ENCODE peak calls at places on chromosomes 6 and 20, in ten cellular contexts. S, G, L, X, O, T, I, V, Y and M are unnamed samples.

GRCh38 chr6:15351631-15352030 is 105.8 kb downstream of the JARID2 start:
- DNase-seq in L (no peak), V (peak), I (peak), Y (no peak), S (no peak), G (no peak), X (no peak), T (peak), O (no peak), M (peak)

GRCh38 chr20:53579581-53580375 is 13.9 kb downstream of the ZNF217 start:
- DNase-seq in Y (no peak), O (no peak), T (peak), G (no peak), V (no peak), L (no peak), S (no peak), X (no peak), I (peak), M (no peak)

GRCh38 chr6:155171747-155172191 is 92.0 kb upstream of the CLDN20 start:
- DNase-seq in O (no peak), T (peak), G (no peak), L (no peak), V (no peak), X (no peak), S (no peak), I (peak), Y (no peak), M (no peak)

GRCh38 chr6:30490031-30490876 is 945 bp downstream of the HLA-E start:
- DNase-seq in S (peak), I (no peak), L (peak), V (no peak), X (peak), O (peak), G (peak), T (peak), Y (peak), M (no peak)

GRCh38 chr6:138430361-138431145 is 26.5 kb downstream of the HEBP2 start:
- DNase-seq in V (no peak), Y (no peak), S (no peak), O (no peak), G (no peak), L (peak), T (no peak), X (no peak), I (no peak), M (no peak)

GRCh38 chr6:42698217-42698616 is 24.2 kb downstream of the PRPH2 start:
- DNase-seq in T (no peak), V (no peak), O (no peak), I (no peak), Y (no peak), S (no peak), X (no peak), L (no peak), G (no peak), M (no peak)

GRCh38 chr6:116872771-116873170 is 4.3 kb upstream of the RFX6 start:
- DNase-seq in G (no peak), Y (no peak), V (no peak), S (no peak), I (no peak), T (no peak), X (no peak), O (no peak), L (no peak), M (no peak)

GRCh38 chr6:21227486-21227885 is 366.1 kb upstream of the SOX4 start:
- DNase-seq in V (no peak), L (no peak), S (no peak), X (no peak), Y (no peak), I (peak), T (peak), G (no peak), O (no peak), M (no peak)

GRCh38 chr6:3039384-3039783 is 28.9 kb upstream of the RIPK1 start:
- DNase-seq in X (no peak), Y (no peak), V (no peak), S (peak), I (no peak), T (no peak), G (no peak), L (no peak), O (no peak), M (no peak)

GRCh38 chr6:328184-328670 is 35.9 kb downstream of the DUSP22 start:
- DNase-seq in L (no peak), G (peak), O (no peak), S (no peak), I (peak), V (peak), T (peak), Y (no peak), X (no peak), M (no peak)

GRCh38 chr20:62737271-62737761 is 28.7 kb downstream of the NTSR1 start:
- DNase-seq in Y (no peak), T (no peak), S (no peak), I (no peak), O (no peak), X (no peak), L (no peak), V (no peak), G (no peak), M (no peak)

GRCh38 chr20:38115205-38115604 is 49.9 kb downstream of the TGM2 start:
- DNase-seq in V (no peak), G (peak), Y (no peak), S (no peak), L (no peak), I (no peak), O (no peak), X (no peak), T (no peak), M (no peak)

GRCh38 chr6:38068854-38069253 is 249.3 kb downstream of the ZFAND3 start:
- DNase-seq in Y (no peak), S (no peak), X (no peak), O (no peak), G (no peak), T (no peak), V (no peak), I (no peak), L (no peak), M (no peak)

GRCh38 chr6:83708970-83709747 is at the start of gene SNAP91:
- DNase-seq in Y (no peak), V (no peak), O (no peak), I (no peak), L (no peak), T (no peak), S (peak), G (no peak), X (no peak), M (no peak)

GRCh38 chr6:130752292-130752691 is 74.9 kb upstream of the SMLR1 start:
- DNase-seq in G (no peak), V (no peak), S (no peak), O (no peak), T (no peak), X (no peak), I (no peak), Y (no peak), L (no peak), M (no peak)

GRCh38 chr20:63290136-63290676 is 2.8 kb upstream of the COL20A1 start:
- DNase-seq in S (no peak), O (no peak), T (no peak), V (no peak), G (no peak), Y (no peak), X (no peak), L (no peak), I (no peak), M (no peak)

GRCh38 chr20:54088430-54088829 is 18.0 kb upstream of the BCAS1 start:
- DNase-seq in X (no peak), V (no peak), T (no peak), I (no peak), Y (no peak), L (no peak), S (no peak), G (no peak), O (no peak), M (no peak)

GRCh38 chr6:28542440-28543293 is 17.0 kb downstream of the GPX5 start:
- DNase-seq in T (peak), G (peak), X (no peak), Y (peak), V (no peak), O (peak), L (peak), S (peak), I (peak), M (peak)

GRCh38 chr6:149449831-149450678 is 34.8 kb downstream of the ZC3H12D start:
- DNase-seq in S (no peak), G (no peak), X (no peak), I (no peak), O (no peak), L (no peak), V (no peak), Y (no peak), T (no peak), M (no peak)

GRCh38 chr6:63663147-63663877 is 27.7 kb downstream of the PHF3 start:
- DNase-seq in I (peak), T (peak), V (no peak), X (no peak), Y (no peak), L (no peak), G (peak), O (no peak), S (no peak), M (no peak)

GRCh38 chr20:9969626-9970025 is 65.2 kb upstream of the ANKEF1 start:
- DNase-seq in L (no peak), V (no peak), O (no peak), I (no peak), S (no peak), Y (no peak), X (no peak), T (no peak), G (no peak), M (no peak)

GRCh38 chr20:50291428-50292323 is 101.0 kb downstream of the CEBPB start:
- DNase-seq in I (no peak), T (no peak), V (no peak), X (no peak), O (no peak), L (no peak), Y (no peak), S (no peak), G (no peak), M (no peak)

GRCh38 chr20:25669826-25670422 is 26.7 kb downstream of the ZNF337 start:
- DNase-seq in T (peak), O (no peak), X (no peak), L (no peak), S (no peak), G (no peak), I (peak), Y (no peak), V (no peak), M (peak)

GRCh38 chr6:141550471-141550870 is 582.3 kb upstream of the GJE1 start:
- DNase-seq in O (no peak), T (no peak), L (no peak), G (no peak), Y (no peak), S (no peak), I (no peak), X (no peak), V (no peak), M (no peak)

GRCh38 chr6:143098054-143098673 is 37.5 kb downstream of the AIG1 start:
- DNase-seq in V (no peak), O (no peak), I (no peak), L (no peak), T (no peak), S (no peak), X (no peak), G (no peak), Y (no peak), M (no peak)

GRCh38 chr6:21263531-21264287 is 329.8 kb upstream of the SOX4 start:
- DNase-seq in V (no peak), O (no peak), L (no peak), Y (no peak), X (no peak), T (peak), S (peak), G (no peak), I (peak), M (no peak)

GRCh38 chr6:36296240-36296639 is 26.4 kb downstream of the PNPLA1 start:
- DNase-seq in L (no peak), T (no peak), X (no peak), Y (no peak), V (no peak), S (no peak), I (no peak), O (no peak), G (no peak), M (no peak)

GRCh38 chr6:12241493-12242214 is 48.5 kb upstream of the EDN1 start:
- DNase-seq in X (no peak), T (no peak), L (no peak), I (no peak), O (no peak), V (no peak), G (no peak), S (no peak), Y (no peak), M (no peak)

GRCh38 chr6:30102701-30103629 is 9.9 kb downstream of the TRIM31 start:
- DNase-seq in I (peak), O (peak), L (peak), T (peak), V (peak), S (peak), G (peak), X (peak), Y (peak), M (peak)

GRCh38 chr6:98839788-98840361 is 5.5 kb downstream of the POU3F2 start:
- DNase-seq in T (peak), L (peak), G (peak), X (no peak), I (peak), V (no peak), Y (no peak), O (no peak), S (peak), M (no peak)

GRCh38 chr20:34547844-34548613 is 10.5 kb upstream of the MAP1LC3A start:
- DNase-seq in L (no peak), O (no peak), X (no peak), I (no peak), Y (no peak), T (no peak), V (no peak), G (no peak), S (no peak), M (no peak)

GRCh38 chr6:134735461-134735860 is 214.4 kb downstream of the ALDH8A1 start:
- DNase-seq in I (no peak), L (no peak), X (no peak), Y (no peak), O (no peak), G (peak), T (no peak), V (no peak), S (no peak), M (no peak)

GRCh38 chr6:48061630-48062029 is 49.4 kb downstream of the PTCHD4 start:
- DNase-seq in X (no peak), G (no peak), I (peak), L (no peak), Y (no peak), O (no peak), S (no peak), T (peak), V (no peak), M (no peak)

GRCh38 chr6:56856036-56856580 is 98.8 kb upstream of the BEND6 start:
- DNase-seq in T (no peak), O (no peak), V (no peak), X (no peak), G (no peak), Y (no peak), L (no peak), I (no peak), S (no peak), M (no peak)

GRCh38 chr6:9020001-9020400 is 584.7 kb upstream of the SLC35B3 start:
- DNase-seq in V (no peak), X (no peak), T (no peak), Y (no peak), L (no peak), S (no peak), G (no peak), O (no peak), I (no peak), M (no peak)

GRCh38 chr6:114611696-114612095 is 268.9 kb upstream of the HS3ST5 start:
- DNase-seq in Y (no peak), O (no peak), V (no peak), X (no peak), I (peak), G (no peak), T (no peak), S (no peak), L (no peak), M (no peak)

GRCh38 chr6:162690158-162690557 is 37.4 kb downstream of the PRKN start:
- DNase-seq in O (no peak), L (no peak), Y (no peak), S (no peak), V (no peak), T (no peak), G (no peak), X (no peak), I (no peak), M (no peak)

GRCh38 chr6:3915076-3915791 is 66.1 kb downstream of the FAM50B start:
- DNase-seq in G (no peak), O (no peak), T (no peak), X (no peak), S (no peak), I (no peak), Y (no peak), L (no peak), V (no peak), M (no peak)

GRCh38 chr6:12749531-12750379 is 33.2 kb downstream of the PHACTR1 start:
- DNase-seq in S (peak), X (no peak), O (no peak), T (no peak), I (no peak), V (no peak), Y (no peak), L (no peak), G (no peak), M (no peak)